ENCODE peak calls at places on chromosome 6, in ten cellular contexts. A is RWPE1, N is pancreas, T is A673, O is PC-3, W is ovary, Q is AG04449, K is A549, B is OCI-LY7, F is progenitor cell of endocrine pancreas. M is an unnamed sample.

GRCh38 chr6:162854734-162855191 is 127.0 kb downstream of the PACRG start:
- DNase-seq in A (no peak), N (no peak), T (no peak), O (no peak), W (no peak), Q (no peak), K (no peak), B (no peak), F (no peak), M (no peak)

GRCh38 chr6:70956451-70957283 is at the start of gene B3GAT2:
- DNase-seq in A (no peak), N (no peak), T (peak; percentile 14), O (no peak), W (no peak), Q (no peak), K (no peak), B (no peak), F (peak; percentile 19), M (peak; percentile 21)

GRCh38 chr6:101663099-101663498 is 269.6 kb downstream of the GRIK2 start:
- DNase-seq in A (no peak), N (no peak), T (no peak), O (no peak), W (no peak), Q (no peak), K (no peak), B (no peak), F (no peak), M (no peak)

GRCh38 chr6:135014353-135014832 is 40.2 kb downstream of the HBS1L start:
- DNase-seq in A (no peak), N (no peak), T (no peak), O (no peak), W (no peak), Q (no peak), K (no peak), B (no peak), F (no peak), M (no peak)

GRCh38 chr6:22294301-22294700 is 2.5 kb downstream of the PRL start:
- DNase-seq in A (no peak), N (no peak), T (no peak), O (no peak), W (no peak), Q (no peak), K (no peak), B (no peak), F (no peak), M (no peak)

GRCh38 chr6:170024940-170025339 is 265.9 kb downstream of the DLL1 start:
- DNase-seq in A (no peak), N (no peak), T (no peak), O (peak; percentile 2), W (peak; percentile 38), Q (no peak), K (no peak), B (no peak), F (no peak), M (no peak)

GRCh38 chr6:35611235-35611634 is 77.5 kb downstream of the FKBP5 start:
- DNase-seq in A (no peak), N (no peak), T (no peak), O (no peak), W (no peak), Q (no peak), K (no peak), B (no peak), F (no peak), M (no peak)

GRCh38 chr6:1884313-1884712 is 274.6 kb downstream of the FOXC1 start:
- DNase-seq in A (no peak), N (no peak), T (no peak), O (no peak), W (no peak), Q (no peak), K (no peak), B (no peak), F (no peak), M (no peak)

GRCh38 chr6:72712921-72713320 is 91.1 kb downstream of the KCNQ5 start:
- DNase-seq in A (no peak), N (no peak), T (peak; percentile 43), O (peak; percentile 32), W (no peak), Q (no peak), K (no peak), B (no peak), F (no peak), M (no peak)

GRCh38 chr6:72704979-72705378 is 83.1 kb downstream of the KCNQ5 start:
- DNase-seq in A (no peak), N (no peak), T (peak; percentile 42), O (peak; percentile 8), W (no peak), Q (no peak), K (no peak), B (no peak), F (no peak), M (no peak)

GRCh38 chr6:72715119-72715518 is 93.3 kb downstream of the KCNQ5 start:
- DNase-seq in A (no peak), N (no peak), T (no peak), O (no peak), W (no peak), Q (no peak), K (no peak), B (no peak), F (no peak), M (no peak)

GRCh38 chr6:72709436-72709835 is 87.6 kb downstream of the KCNQ5 start:
- DNase-seq in A (no peak), N (no peak), T (no peak), O (no peak), W (no peak), Q (peak; percentile 21), K (no peak), B (no peak), F (no peak), M (no peak)
- TF ChIP-seq CTCF in A (no peak), N (no peak), T (no peak), O (no peak), W (no peak), Q (no peak), K (no peak), B (no peak), F (no peak), M (no peak)

GRCh38 chr6:90508753-90509152 is 78.1 kb downstream of the MAP3K7 start:
- DNase-seq in A (no peak), N (no peak), T (peak; percentile 22), O (no peak), W (no peak), Q (no peak), K (no peak), B (peak; percentile 16), F (no peak), M (no peak)
- TF ChIP-seq CTCF in A (no peak), N (no peak), T (peak; percentile 46), O (no peak), W (no peak), Q (no peak), K (no peak), B (peak; percentile 68), F (peak; percentile 8), M (no peak)

GRCh38 chr6:43401730-43402129 is 25.6 kb upstream of the ABCC10 start:
- DNase-seq in A (no peak), N (no peak), T (no peak), O (no peak), W (no peak), Q (no peak), K (no peak), B (no peak), F (no peak), M (no peak)

GRCh38 chr6:43399932-43400487 is 27.3 kb upstream of the ABCC10 start:
- DNase-seq in A (no peak), N (no peak), T (no peak), O (no peak), W (no peak), Q (no peak), K (no peak), B (no peak), F (no peak), M (no peak)

GRCh38 chr6:43407296-43407695 is 20.0 kb upstream of the ABCC10 start:
- DNase-seq in A (no peak), N (no peak), T (no peak), O (no peak), W (no peak), Q (no peak), K (no peak), B (no peak), F (no peak), M (no peak)

GRCh38 chr6:43405354-43405753 is 22.0 kb upstream of the ABCC10 start:
- DNase-seq in A (peak; percentile 64), N (no peak), T (no peak), O (peak; percentile 56), W (no peak), Q (no peak), K (no peak), B (no peak), F (no peak), M (no peak)

GRCh38 chr6:43402819-43403218 is 24.5 kb upstream of the ABCC10 start:
- DNase-seq in A (no peak), N (no peak), T (peak; percentile 37), O (no peak), W (no peak), Q (no peak), K (peak; percentile 7), B (no peak), F (no peak), M (no peak)
- TF ChIP-seq CTCF in A (no peak), N (no peak), T (peak; percentile 21), O (no peak), W (no peak), Q (no peak), K (no peak), B (no peak), F (no peak), M (no peak)

GRCh38 chr6:25661129-25661779 is 9.2 kb downstream of the SCGN start:
- DNase-seq in A (no peak), N (no peak), T (no peak), O (no peak), W (no peak), Q (no peak), K (no peak), B (no peak), F (no peak), M (no peak)

GRCh38 chr6:25660512-25660911 is 8.5 kb downstream of the SCGN start:
- DNase-seq in A (peak; percentile 86), N (no peak), T (peak; percentile 39), O (peak; percentile 82), W (no peak), Q (no peak), K (peak; percentile 67), B (no peak), F (no peak), M (no peak)

GRCh38 chr6:25670793-25671513 is 18.9 kb downstream of the SCGN start:
- DNase-seq in A (peak; percentile 49), N (no peak), T (peak; percentile 15), O (peak; percentile 72), W (no peak), Q (no peak), K (peak; percentile 6), B (no peak), F (no peak), M (no peak)

GRCh38 chr6:25670208-25670607 is 18.2 kb downstream of the SCGN start:
- DNase-seq in A (no peak), N (no peak), T (no peak), O (no peak), W (no peak), Q (no peak), K (no peak), B (no peak), F (no peak), M (no peak)

DNA sequence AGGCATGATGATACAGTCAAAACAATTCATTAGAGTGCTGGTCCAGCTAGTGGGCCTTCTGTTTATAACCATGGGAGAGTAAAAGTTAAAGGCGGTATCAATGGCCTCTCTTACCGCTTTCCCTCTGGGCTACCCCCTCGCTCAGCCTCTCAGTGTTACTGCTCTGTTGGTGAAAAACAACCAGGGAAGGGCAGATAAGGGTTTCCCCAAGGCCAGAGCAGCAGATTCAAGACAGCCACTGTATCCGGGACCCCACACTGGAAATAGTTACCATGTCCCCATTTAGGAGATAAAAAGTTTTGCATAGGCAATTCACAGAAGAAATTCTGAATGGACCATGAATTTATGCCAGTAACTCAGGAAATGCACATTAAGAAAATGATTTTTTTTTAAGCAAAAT is 13.4 kb downstream of the SCGN start:
- DNase-seq in A (no peak), N (no peak), T (no peak), O (no peak), W (no peak), Q (no peak), K (no peak), B (no peak), F (no peak), M (no peak)
- TF ChIP-seq CTCF in A (no peak), N (no peak), T (no peak), O (no peak), W (no peak), Q (no peak), K (no peak), B (no peak), F (no peak), M (no peak)